ENCODE peak calls at places on chromosomes 3 and 15, in six cellular contexts. U, H, D, M, N and Y are unnamed samples.

GRCh38 chr3:38620236-38620635 is 29.3 kb downstream of the SCN5A start:
- DNase-seq in D (no peak), M (no peak), U (no peak), H (no peak), N (no peak), Y (no peak)

GRCh38 chr3:184261270-184262165 is at the start of gene CAMK2N2:
- DNase-seq in M (peak), H (no peak), U (peak), N (peak), D (peak), Y (peak)

GRCh38 chr3:5497497-5497896 is 310.0 kb downstream of the EDEM1 start:
- DNase-seq in D (no peak), M (no peak), H (no peak), N (no peak), U (no peak), Y (no peak)

GRCh38 chr3:152466784-152467183 is 198.1 kb downstream of the MBNL1 start:
- DNase-seq in N (no peak), M (peak), D (no peak), U (peak), H (peak), Y (peak)

GRCh38 chr3:79019137-79019923 is 748.5 kb downstream of the ROBO1 start:
- DNase-seq in U (peak), M (peak), H (peak), N (peak), D (peak), Y (peak)

GRCh38 chr3:149480326-149481017 is 6.0 kb downstream of the TM4SF4 start:
- DNase-seq in N (peak), M (peak), D (peak), U (peak), H (peak), Y (peak)

GRCh38 chr3:13608969-13609725 is 60.2 kb downstream of the FBLN2 start:
- DNase-seq in H (no peak), N (no peak), M (no peak), U (no peak), D (no peak), Y (no peak)

GRCh38 chr15:58873267-58873666 is 60.2 kb downstream of the SLTM start:
- DNase-seq in D (no peak), N (no peak), H (peak), M (peak), U (peak), Y (peak)

GRCh38 chr3:64554086-64554920 is 133.5 kb downstream of the ADAMTS9 start:
- DNase-seq in N (no peak), D (no peak), M (no peak), H (no peak), U (no peak), Y (no peak)

GRCh38 chr3:48408823-48409281 is 21.0 kb downstream of the PLXNB1 start:
- DNase-seq in H (no peak), U (no peak), M (no peak), D (peak), N (peak), Y (no peak)

GRCh38 chr3:45917146-45917885 is 25.9 kb upstream of the CXCR6 start:
- DNase-seq in M (no peak), N (no peak), D (no peak), U (no peak), H (no peak), Y (no peak)

GRCh38 chr3:44326035-44326434 is 12.5 kb upstream of the TCAIM start:
- DNase-seq in U (peak), M (no peak), N (no peak), H (no peak), D (no peak), Y (peak)

GRCh38 chr3:49715611-49716121 is 3.8 kb downstream of the AMIGO3 start:
- DNase-seq in U (no peak), M (no peak), H (no peak), N (no peak), D (no peak), Y (no peak)

GRCh38 chr3:175432338-175433025 is 573.3 kb downstream of the NAALADL2 start:
- DNase-seq in N (no peak), M (peak), U (peak), D (no peak), H (peak), Y (peak)

GRCh38 chr3:143430582-143430981 is 311.0 kb downstream of the CHST2 start:
- DNase-seq in M (no peak), H (no peak), N (no peak), D (no peak), U (no peak), Y (no peak)

GRCh38 chr3:151835751-151836550 is 22.0 kb downstream of the AADAC start:
- DNase-seq in D (no peak), H (no peak), N (no peak), M (peak), U (peak), Y (peak)

GRCh38 chr15:48719668-48720067 is 74.2 kb upstream of the FBN1 start:
- DNase-seq in D (no peak), U (no peak), N (no peak), M (no peak), H (no peak), Y (no peak)

GRCh38 chr3:60101628-60102027 is 1051.8 kb upstream of the CFAP20DC start:
- DNase-seq in U (peak), H (no peak), D (no peak), N (peak), M (no peak), Y (no peak)

GRCh38 chr15:74798388-74799254 is 14.0 kb upstream of the LMAN1L start:
- DNase-seq in H (no peak), M (no peak), N (peak), D (peak), U (no peak), Y (no peak)

GRCh38 chr15:31001702-31002101 is 10.3 kb upstream of the MTMR10 start:
- DNase-seq in U (no peak), N (no peak), D (no peak), H (no peak), M (no peak), Y (no peak)

GRCh38 chr15:91921188-91921820 is 67.8 kb downstream of the SLCO3A1 start:
- DNase-seq in U (peak), N (no peak), M (no peak), D (no peak), H (no peak), Y (no peak)

GRCh38 chr15:75928680-75929608 is 25.3 kb downstream of the FBXO22 start:
- DNase-seq in U (peak), N (peak), M (no peak), H (no peak), D (no peak), Y (no peak)

GRCh38 chr3:170426240-170426797 is 7.7 kb downstream of the CLDN11 start:
- DNase-seq in H (no peak), M (no peak), N (no peak), U (no peak), D (no peak), Y (peak)

GRCh38 chr3:189099031-189099471 is 72.7 kb upstream of the TPRG1 start:
- DNase-seq in H (no peak), U (no peak), D (no peak), M (peak), N (no peak), Y (no peak)

GRCh38 chr3:140219923-140220452 is 285.0 kb downstream of the CLSTN2 start:
- DNase-seq in M (no peak), D (peak), U (no peak), N (no peak), H (no peak), Y (no peak)

GRCh38 chr15:56754993-56755392 is 21.7 kb upstream of the ZNF280D start:
- DNase-seq in D (no peak), H (no peak), M (peak), U (no peak), N (no peak), Y (no peak)

GRCh38 chr15:66294932-66295235 is 1.5 kb downstream of the DIS3L start:
- DNase-seq in D (no peak), N (no peak), U (peak), H (no peak), M (no peak), Y (peak)

GRCh38 chr3:126454026-126454425 is 21.7 kb downstream of the ZXDC start:
- DNase-seq in M (no peak), D (no peak), U (no peak), N (no peak), H (no peak), Y (no peak)

GRCh38 chr3:14262212-14262611 is 83.6 kb downstream of the LSM3 start:
- DNase-seq in M (no peak), D (no peak), H (no peak), U (peak), N (no peak), Y (no peak)

GRCh38 chr3:16122155-16122554 is 52.3 kb upstream of the GALNT15 start:
- DNase-seq in N (no peak), M (peak), H (no peak), D (no peak), U (no peak), Y (no peak)

DNA sequence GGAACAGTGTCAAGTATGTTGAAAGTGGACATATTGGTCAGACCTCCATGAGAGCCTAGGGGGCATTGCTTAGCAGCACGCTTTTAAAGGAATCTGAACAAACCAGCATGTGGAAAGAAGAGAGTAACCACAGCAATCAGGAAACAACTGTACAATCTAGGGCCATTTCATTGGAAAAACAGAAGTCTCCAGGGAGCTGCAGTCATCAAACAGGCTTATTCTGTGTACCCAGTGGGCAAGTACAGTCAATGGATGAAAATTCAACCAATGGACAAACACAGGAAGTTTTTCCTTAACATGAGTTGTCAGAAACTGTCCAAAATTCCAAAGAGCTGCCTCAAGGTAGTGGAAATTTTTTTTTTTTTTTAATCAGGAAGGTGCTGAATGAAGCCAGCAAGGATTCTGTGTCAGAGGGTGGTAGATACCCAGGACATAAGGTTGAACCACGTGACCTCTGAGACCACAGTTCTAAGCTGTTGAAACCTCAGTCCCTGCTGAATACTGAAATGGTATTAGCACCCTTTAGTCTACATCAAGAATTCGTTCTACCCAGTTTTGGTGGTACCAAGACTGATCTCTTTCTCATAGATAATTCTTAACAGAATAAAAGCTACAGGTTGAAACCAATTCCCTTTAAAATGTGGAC is 4.4 kb upstream of the DLG1 start:
- DNase-seq in N (no peak), U (peak), H (peak), D (no peak), M (peak), Y (peak)
- TF ChIP-seq CTCF in N (no peak), U (no peak), H (no peak), D (no peak), M (peak), Y (peak)

DNA sequence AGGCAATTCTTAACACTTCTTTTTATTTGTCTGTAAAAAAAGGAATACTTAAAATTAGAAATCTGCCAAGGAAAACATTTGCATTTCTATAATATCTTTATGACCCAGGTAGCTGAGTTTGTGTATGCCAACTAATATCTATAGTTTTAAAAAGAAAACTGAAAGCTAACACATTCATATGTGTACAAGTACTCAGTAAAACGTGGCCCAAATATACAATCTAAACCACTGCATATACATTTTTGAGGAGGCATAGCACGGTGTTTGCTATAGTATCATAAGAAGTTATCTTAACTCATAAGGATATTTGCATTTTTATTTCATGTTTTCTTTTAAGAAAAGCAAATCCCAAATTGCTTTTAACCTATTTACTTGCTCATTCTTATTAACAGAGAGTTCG is 172.7 kb downstream of the ZBTB20 start:
- DNase-seq in U (no peak), M (no peak), H (no peak), N (no peak), D (peak), Y (no peak)
- TF ChIP-seq CTCF in U (no peak), M (no peak), H (no peak), N (no peak), D (no peak), Y (no peak)

GRCh38 chr15:81473946-81474345 is 99.9 kb upstream of the TMC3 start:
- DNase-seq in N (no peak), M (no peak), U (no peak), H (no peak), D (no peak), Y (no peak)
- TF ChIP-seq CTCF in N (no peak), M (no peak), U (no peak), H (no peak), D (no peak), Y (no peak)

GRCh38 chr15:33729648-33730047 is 238.6 kb upstream of the CHRM5 start:
- DNase-seq in U (peak), D (no peak), H (no peak), M (no peak), N (no peak), Y (no peak)
- TF ChIP-seq CTCF in U (peak), D (no peak), H (peak), M (no peak), N (no peak), Y (peak)